ENCODE peak calls at places on chromosomes 1 and 21, in six cellular contexts. X, U, H, R, V and I are unnamed samples.

GRCh38 chr1:158212315-158212714 is 31.6 kb downstream of the CD1D start:
- DNase-seq in X (no peak), U (no peak), H (no peak), R (no peak), V (no peak), I (no peak)

GRCh38 chr21:35904995-35905972 is 155.0 kb downstream of the SETD4 start:
- DNase-seq in X (no peak), U (no peak), H (no peak), R (no peak), V (no peak), I (no peak)

GRCh38 chr1:163335216-163335615 is 13.5 kb downstream of the NUF2 start:
- DNase-seq in X (no peak), U (no peak), H (no peak), R (no peak), V (no peak), I (no peak)

GRCh38 chr1:223177681-223178080 is 34.6 kb upstream of the TLR5 start:
- DNase-seq in X (no peak), U (no peak), H (peak; percentile 80), R (peak; percentile 39), V (no peak), I (no peak)

GRCh38 chr1:58513956-58514355 is 32.6 kb downstream of the OMA1 start:
- DNase-seq in X (no peak), U (no peak), H (no peak), R (no peak), V (no peak), I (no peak)

GRCh38 chr1:154171222-154171583 is 16.3 kb upstream of the NUP210L start:
- DNase-seq in X (no peak), U (no peak), H (no peak), R (no peak), V (no peak), I (no peak)

GRCh38 chr1:205326812-205327466 is 5.4 kb upstream of the NUAK2 start:
- DNase-seq in X (no peak), U (no peak), H (no peak), R (no peak), V (no peak), I (no peak)

GRCh38 chr1:33654267-33654832 is 181.9 kb downstream of the ZSCAN20 start:
- DNase-seq in X (no peak), U (no peak), H (peak; percentile 70), R (peak; percentile 18), V (peak; percentile 33), I (no peak)

GRCh38 chr1:113984710-113985109 is 5.4 kb downstream of the OLFML3 start:
- DNase-seq in X (no peak), U (no peak), H (no peak), R (no peak), V (no peak), I (no peak)

GRCh38 chr1:201450721-201451291 is 18.2 kb downstream of the PHLDA3 start:
- DNase-seq in X (peak; percentile 56), U (no peak), H (no peak), R (peak; percentile 26), V (peak; percentile 68), I (peak; percentile 69)

GRCh38 chr1:58812926-58813325 is 29.1 kb upstream of the JUN start:
- DNase-seq in X (no peak), U (no peak), H (no peak), R (no peak), V (no peak), I (no peak)

GRCh38 chr1:3992103-3992556 is 92.1 kb upstream of the C1orf174 start:
- DNase-seq in X (peak; percentile 48), U (no peak), H (no peak), R (no peak), V (no peak), I (no peak)

GRCh38 chr1:156376146-156376545 is 7.1 kb downstream of the RHBG start:
- DNase-seq in X (no peak), U (no peak), H (no peak), R (no peak), V (no peak), I (no peak)

GRCh38 chr1:906532-907420 is 16.9 kb upstream of the SAMD11 start:
- DNase-seq in X (peak; percentile 30), U (no peak), H (peak; percentile 81), R (no peak), V (peak; percentile 16), I (no peak)

GRCh38 chr1:65955071-65955470 is 162.4 kb downstream of the PDE4B start:
- DNase-seq in X (no peak), U (no peak), H (no peak), R (peak; percentile 12), V (no peak), I (no peak)

GRCh38 chr1:209335090-209335692 is 248.3 kb upstream of the CAMK1G start:
- DNase-seq in X (peak; percentile 11), U (no peak), H (no peak), R (peak; percentile 49), V (peak; percentile 72), I (no peak)

GRCh38 chr1:201191723-201192477 is 1.3 kb downstream of the IGFN1 start:
- DNase-seq in X (no peak), U (no peak), H (no peak), R (no peak), V (no peak), I (no peak)

GRCh38 chr1:178495741-178496409 is 889 bp downstream of the CLEC20A start:
- DNase-seq in X (no peak), U (no peak), H (peak; percentile 64), R (no peak), V (no peak), I (no peak)

GRCh38 chr1:180250883-180251509 is 20.9 kb downstream of the LHX4 start:
- DNase-seq in X (no peak), U (no peak), H (no peak), R (no peak), V (no peak), I (no peak)

GRCh38 chr1:3922201-3922725 is 22.2 kb upstream of the C1orf174 start:
- DNase-seq in X (no peak), U (no peak), H (no peak), R (no peak), V (no peak), I (no peak)

GRCh38 chr1:169874229-169874628 is 19.5 kb downstream of the SCYL3 start:
- DNase-seq in X (no peak), U (no peak), H (no peak), R (no peak), V (no peak), I (no peak)

GRCh38 chr1:36829951-36830350 is 204.4 kb downstream of the GRIK3 start:
- DNase-seq in X (no peak), U (no peak), H (no peak), R (no peak), V (no peak), I (no peak)

GRCh38 chr21:35508389-35508888 is 459.3 kb upstream of the RUNX1 start:
- DNase-seq in X (peak; percentile 17), U (no peak), H (no peak), R (peak; percentile 68), V (no peak), I (no peak)

GRCh38 chr1:229372251-229372650 is 29.4 kb upstream of the CCSAP start:
- DNase-seq in X (no peak), U (no peak), H (no peak), R (no peak), V (no peak), I (no peak)

GRCh38 chr1:229368347-229368746 is 25.5 kb upstream of the CCSAP start:
- DNase-seq in X (no peak), U (no peak), H (no peak), R (no peak), V (no peak), I (no peak)

GRCh38 chr1:229371624-229372023 is 28.8 kb upstream of the CCSAP start:
- DNase-seq in X (no peak), U (no peak), H (no peak), R (no peak), V (no peak), I (no peak)

GRCh38 chr1:229373395-229373794 is 30.5 kb upstream of the CCSAP start:
- DNase-seq in X (no peak), U (no peak), H (no peak), R (no peak), V (no peak), I (no peak)

DNA sequence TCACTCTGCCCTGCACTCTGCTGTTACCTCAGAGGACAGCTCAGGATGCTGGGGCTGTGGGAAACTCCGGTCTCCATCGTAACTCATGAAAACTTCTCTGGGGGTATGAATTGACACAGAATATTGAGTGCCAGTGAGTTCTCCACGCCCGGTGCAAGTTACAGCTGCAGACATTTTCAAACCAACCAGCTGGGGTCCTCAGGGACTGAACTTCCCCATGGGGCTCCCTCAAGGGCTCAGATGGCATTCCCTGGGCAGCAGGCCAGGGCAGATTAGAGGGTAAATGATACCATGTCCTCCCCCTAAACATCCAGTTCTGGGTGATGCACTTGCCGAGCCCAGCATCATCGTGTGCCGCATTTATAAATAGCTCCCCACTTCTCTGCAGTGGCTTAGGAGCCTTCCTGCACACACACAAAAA is 27.8 kb upstream of the CCSAP start:
- DNase-seq in X (no peak), U (no peak), H (no peak), R (no peak), V (no peak), I (no peak)
- TF ChIP-seq CTCF in X (no peak), U (no peak), H (no peak), R (no peak), V (no peak), I (no peak)

GRCh38 chr1:84077476-84078107 is 66.5 kb upstream of the PRKACB start:
- DNase-seq in X (peak; percentile 89), U (peak; percentile 45), H (no peak), R (peak; percentile 83), V (peak; percentile 87), I (peak; percentile 62)
- TF ChIP-seq CTCF in X (no peak), U (no peak), H (no peak), R (no peak), V (no peak), I (no peak)

GRCh38 chr1:244664353-244664752 is 11.4 kb downstream of the DESI2 start:
- DNase-seq in X (no peak), U (no peak), H (no peak), R (no peak), V (no peak), I (no peak)

GRCh38 chr1:244662604-244663003 is 9.7 kb downstream of the DESI2 start:
- DNase-seq in X (no peak), U (no peak), H (no peak), R (no peak), V (no peak), I (no peak)

GRCh38 chr1:244665771-244666217 is 12.9 kb downstream of the DESI2 start:
- DNase-seq in X (peak; percentile 63), U (no peak), H (no peak), R (no peak), V (no peak), I (no peak)

GRCh38 chr1:244672961-244673695 is 20.2 kb downstream of the DESI2 start:
- DNase-seq in X (no peak), U (no peak), H (no peak), R (no peak), V (no peak), I (no peak)

DNA sequence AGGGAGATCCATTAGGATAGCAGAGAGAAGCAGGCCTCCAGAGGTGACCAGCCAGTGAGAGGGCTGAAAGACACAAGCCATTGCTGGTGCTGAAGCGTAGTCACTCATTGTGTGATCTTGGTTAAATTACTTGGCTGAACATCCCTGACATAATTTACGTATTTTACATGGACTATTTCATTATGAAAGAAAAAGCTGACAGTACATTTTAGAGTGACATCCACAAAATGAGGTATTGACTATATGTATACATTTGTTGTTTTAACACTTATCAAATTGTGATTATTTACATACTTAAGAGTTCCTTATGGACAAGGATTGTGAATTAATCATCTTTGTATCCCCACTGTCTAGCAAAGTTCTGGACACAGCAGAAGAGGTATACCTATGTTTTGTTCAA is 14.9 kb downstream of the DESI2 start:
- DNase-seq in X (no peak), U (no peak), H (no peak), R (no peak), V (no peak), I (no peak)
- TF ChIP-seq CTCF in X (no peak), U (no peak), H (no peak), R (no peak), V (no peak), I (no peak)

GRCh38 chr1:56378376-56379070 is 200.8 kb downstream of the PLPP3 start:
- DNase-seq in X (no peak), U (no peak), H (no peak), R (no peak), V (peak; percentile 20), I (peak; percentile 40)
- TF ChIP-seq CTCF in X (no peak), U (no peak), H (no peak), R (no peak), V (no peak), I (no peak)